ENCODE peak calls at places on chromosome 4, in six cellular contexts. B, E, Q, J, X and C are unnamed samples.

GRCh38 chr4:59818656-59819055 is 1381.5 kb upstream of the ADGRL3 start:
- DNase-seq in B (no peak), E (no peak), Q (peak; percentile 15), J (no peak), X (no peak), C (no peak)

GRCh38 chr4:112315446-112315845 is 18.3 kb downstream of the ALPK1 start:
- DNase-seq in B (no peak), E (no peak), Q (no peak), J (no peak), X (no peak), C (no peak)

GRCh38 chr4:167232805-167233522 is 1.3 kb downstream of the SPOCK3 start:
- DNase-seq in B (no peak), E (no peak), Q (no peak), J (no peak), X (no peak), C (peak; percentile 16)

GRCh38 chr4:123364906-123365305 is 31.7 kb upstream of the SPRY1 start:
- DNase-seq in B (no peak), E (no peak), Q (no peak), J (no peak), X (no peak), C (no peak)

GRCh38 chr4:15396157-15396800 is 31.6 kb upstream of the C1QTNF7 start:
- DNase-seq in B (no peak), E (peak; percentile 29), Q (peak; percentile 50), J (no peak), X (no peak), C (peak; percentile 52)

GRCh38 chr4:100797791-100798190 is 280.0 kb upstream of the EMCN start:
- DNase-seq in B (no peak), E (no peak), Q (no peak), J (no peak), X (no peak), C (no peak)

GRCh38 chr4:165124488-165124887 is 11.8 kb upstream of the TMEM192 start:
- DNase-seq in B (no peak), E (no peak), Q (no peak), J (no peak), X (no peak), C (no peak)

GRCh38 chr4:4327652-4328121 is 37.6 kb downstream of the ZBTB49 start:
- DNase-seq in B (no peak), E (no peak), Q (no peak), J (peak; percentile 28), X (no peak), C (peak; percentile 58)

GRCh38 chr4:158016511-158016910 is 156.3 kb downstream of the GASK1B start:
- DNase-seq in B (no peak), E (peak; percentile 65), Q (no peak), J (no peak), X (no peak), C (no peak)

GRCh38 chr4:24965627-24966026 is 52.8 kb upstream of the CCDC149 start:
- DNase-seq in B (no peak), E (no peak), Q (no peak), J (no peak), X (no peak), C (no peak)

GRCh38 chr4:83334425-83335241 is at the start of gene HPSE:
- DNase-seq in B (peak; percentile 81), E (peak; percentile 87), Q (peak; percentile 67), J (peak; percentile 46), X (peak; percentile 74), C (peak; percentile 74)

GRCh38 chr4:16233569-16234177 is 7.4 kb upstream of the TAPT1 start:
- DNase-seq in B (no peak), E (no peak), Q (no peak), J (no peak), X (no peak), C (no peak)

GRCh38 chr4:148229798-148230197 is 212.4 kb downstream of the NR3C2 start:
- DNase-seq in B (no peak), E (no peak), Q (no peak), J (no peak), X (no peak), C (no peak)

GRCh38 chr4:70666369-70666768 is at the start of gene JCHAIN:
- DNase-seq in B (no peak), E (no peak), Q (no peak), J (no peak), X (no peak), C (no peak)

GRCh38 chr4:187608001-187608421 is 387.6 kb upstream of the ZFP42 start:
- DNase-seq in B (no peak), E (peak; percentile 75), Q (no peak), J (no peak), X (no peak), C (no peak)

GRCh38 chr4:184262901-184263300 is 45.2 kb upstream of the ENPP6 start:
- DNase-seq in B (no peak), E (peak; percentile 72), Q (no peak), J (no peak), X (no peak), C (no peak)

GRCh38 chr4:13538427-13538973 is 5.8 kb downstream of the NKX3-2 start:
- DNase-seq in B (no peak), E (no peak), Q (peak; percentile 12), J (no peak), X (no peak), C (no peak)

GRCh38 chr4:173529505-173530325 is at the start of gene HAND2:
- DNase-seq in B (peak; percentile 82), E (no peak), Q (peak; percentile 30), J (no peak), X (no peak), C (peak; percentile 61)

GRCh38 chr4:183816882-183817509 is 88.1 kb upstream of the STOX2 start:
- DNase-seq in B (no peak), E (no peak), Q (no peak), J (no peak), X (no peak), C (no peak)

GRCh38 chr4:169080970-169081369 is 70.9 kb upstream of the CBR4 start:
- DNase-seq in B (peak; percentile 82), E (no peak), Q (no peak), J (no peak), X (no peak), C (no peak)

GRCh38 chr4:13348216-13348615 is 135.9 kb downstream of the RAB28 start:
- DNase-seq in B (no peak), E (no peak), Q (no peak), J (no peak), X (no peak), C (no peak)

GRCh38 chr4:108544504-108544903 is 75.9 kb upstream of the RPL34 start:
- DNase-seq in B (no peak), E (peak; percentile 78), Q (no peak), J (no peak), X (no peak), C (no peak)

GRCh38 chr4:164802301-164802700 is 48.4 kb downstream of the SMIM31 start:
- DNase-seq in B (no peak), E (no peak), Q (no peak), J (no peak), X (no peak), C (no peak)

GRCh38 chr4:100841911-100842310 is 324.1 kb upstream of the EMCN start:
- DNase-seq in B (no peak), E (no peak), Q (no peak), J (no peak), X (no peak), C (no peak)

GRCh38 chr4:11424000-11424399 is 4.7 kb downstream of the HS3ST1 start:
- DNase-seq in B (peak; percentile 76), E (peak; percentile 47), Q (peak; percentile 63), J (no peak), X (no peak), C (no peak)

GRCh38 chr4:167021545-167022155 is 212.6 kb downstream of the SPOCK3 start:
- DNase-seq in B (peak; percentile 24), E (peak; percentile 52), Q (no peak), J (peak; percentile 56), X (peak; percentile 78), C (peak; percentile 83)

GRCh38 chr4:188262464-188262863 is 123.2 kb downstream of the TRIML1 start:
- DNase-seq in B (no peak), E (peak; percentile 11), Q (no peak), J (no peak), X (no peak), C (no peak)

GRCh38 chr4:83110222-83110945 is 4.1 kb downstream of the PLAC8 start:
- DNase-seq in B (peak; percentile 70), E (peak; percentile 72), Q (peak; percentile 79), J (peak; percentile 79), X (peak; percentile 51), C (peak; percentile 89)

GRCh38 chr4:168610911-168611530 is 114.2 kb downstream of the PALLD start:
- DNase-seq in B (no peak), E (no peak), Q (no peak), J (no peak), X (no peak), C (no peak)